ENCODE peak calls at places on chromosomes 1 and 21, in six cellular contexts. D, F, E, X, C and Q are unnamed samples.

GRCh38 chr21:42737969-42738590 is 84.7 kb downstream of the PDE9A start:
- DNase-seq in D (peak), E (no peak), X (no peak), F (peak), C (no peak), Q (no peak)

GRCh38 chr21:45543710-45544448 is 1.6 kb upstream of the SLC19A1 start:
- DNase-seq in D (no peak), X (no peak), E (no peak), C (no peak), F (no peak), Q (no peak)

GRCh38 chr1:226166341-226166740 is 20.2 kb downstream of the ACBD3 start:
- DNase-seq in F (no peak), D (no peak), E (no peak), C (no peak), X (no peak), Q (no peak)

GRCh38 chr1:115275216-115275615 is 62.8 kb downstream of the NGF start:
- DNase-seq in X (no peak), E (no peak), C (peak), D (no peak), F (no peak), Q (no peak)

GRCh38 chr1:112957133-112957812 is 1.3 kb upstream of the SLC16A1 start:
- DNase-seq in C (peak), E (peak), F (no peak), X (peak), D (no peak), Q (peak)

GRCh38 chr1:12057382-12057781 is 5.7 kb upstream of the TNFRSF8 start:
- DNase-seq in E (peak), D (no peak), X (no peak), C (no peak), F (no peak), Q (no peak)

GRCh38 chr1:77687519-77687906 is 5.1 kb upstream of the ZZZ3 start:
- DNase-seq in D (no peak), F (peak), X (no peak), C (no peak), E (no peak), Q (no peak)

GRCh38 chr1:74363220-74363619 is 128.0 kb downstream of the TNNI3K start:
- DNase-seq in D (peak), F (peak), C (no peak), X (no peak), E (no peak), Q (no peak)

GRCh38 chr21:41086551-41086950 is 81.4 kb upstream of the BACE2 start:
- DNase-seq in F (no peak), D (no peak), C (no peak), E (no peak), X (no peak), Q (no peak)

GRCh38 chr1:84505167-84506001 is 802 bp upstream of the SPATA1 start:
- DNase-seq in D (no peak), C (peak), F (no peak), X (no peak), E (no peak), Q (no peak)

GRCh38 chr1:68174173-68175113 is 57.9 kb downstream of the WLS start:
- DNase-seq in F (peak), D (peak), C (peak), E (no peak), X (no peak), Q (no peak)